ENCODE peak calls at places on chromosome 14, in six cellular contexts. E, A, P, R, H and Y are unnamed samples.

GRCh38 chr14:67502867-67503266 is 14.3 kb upstream of the TMEM229B start:
- DNase-seq in A (no peak), H (no peak), E (no peak), P (no peak), R (no peak), Y (no peak)

GRCh38 chr14:63726499-63726898 is 1.4 kb downstream of the SGPP1 start:
- DNase-seq in E (no peak), R (no peak), A (no peak), P (no peak), H (no peak), Y (no peak)

GRCh38 chr14:45212231-45212630 is 40.8 kb downstream of the MIS18BP1 start:
- DNase-seq in A (peak; percentile 62), R (no peak), H (no peak), P (no peak), E (no peak), Y (no peak)

GRCh38 chr14:80315681-80316080 is 104.4 kb upstream of the DIO2 start:
- DNase-seq in R (peak; percentile 52), H (no peak), E (no peak), P (no peak), A (no peak), Y (no peak)

GRCh38 chr14:100881211-100882025 is 22.1 kb downstream of the RTL1 start:
- DNase-seq in E (no peak), A (no peak), R (no peak), P (no peak), H (no peak), Y (no peak)

GRCh38 chr14:62209287-62209899 is 447.2 kb downstream of the SNAPC1 start:
- DNase-seq in E (peak; percentile 52), R (peak; percentile 26), P (no peak), A (no peak), H (no peak), Y (no peak)

GRCh38 chr14:70934084-70934483 is 26.8 kb downstream of the PCNX1 start:
- DNase-seq in E (no peak), P (no peak), R (no peak), A (no peak), H (no peak), Y (no peak)

GRCh38 chr14:103294091-103294490 is 39.9 kb upstream of the EIF5 start:
- DNase-seq in A (no peak), P (no peak), H (no peak), R (no peak), E (no peak), Y (peak; percentile 5)

GRCh38 chr14:80356413-80356812 is 145.1 kb upstream of the DIO2 start:
- DNase-seq in H (no peak), P (peak; percentile 16), A (peak; percentile 61), E (peak; percentile 48), R (no peak), Y (no peak)

GRCh38 chr14:72756967-72757366 is 136.9 kb downstream of the DPF3 start:
- DNase-seq in A (no peak), P (no peak), E (no peak), H (no peak), R (no peak), Y (peak; percentile 4)

GRCh38 chr14:77979666-77980351 is 179.9 kb downstream of the ADCK1 start:
- DNase-seq in P (no peak), H (no peak), E (no peak), A (peak; percentile 88), R (peak; percentile 7), Y (no peak)

GRCh38 chr14:71029236-71029781 is 122.0 kb downstream of the PCNX1 start:
- DNase-seq in R (no peak), A (no peak), H (no peak), P (no peak), E (no peak), Y (no peak)

GRCh38 chr14:72476657-72477499 is 417.0 kb downstream of the DPF3 start:
- DNase-seq in P (peak; percentile 20), A (peak; percentile 76), E (peak; percentile 87), R (peak; percentile 66), H (no peak), Y (no peak)

GRCh38 chr14:21072102-21072501 is 2.0 kb downstream of the ARHGEF40 start:
- DNase-seq in R (no peak), E (peak; percentile 70), A (no peak), P (peak; percentile 56), H (no peak), Y (no peak)

GRCh38 chr14:105888151-105888550 is 361.8 kb downstream of the TMEM121 start:
- DNase-seq in E (no peak), R (no peak), H (no peak), A (peak; percentile 3), P (no peak), Y (no peak)

GRCh38 chr14:105882626-105883025 is 356.2 kb downstream of the TMEM121 start:
- DNase-seq in P (no peak), R (no peak), A (no peak), H (no peak), E (no peak), Y (no peak)

GRCh38 chr14:105883066-105884005 is 357.0 kb downstream of the TMEM121 start:
- DNase-seq in H (no peak), E (no peak), R (no peak), P (no peak), A (peak; percentile 10), Y (no peak)

GRCh38 chr14:105885561-105886320 is 359.4 kb downstream of the TMEM121 start:
- DNase-seq in P (no peak), R (no peak), A (peak; percentile 20), E (no peak), H (no peak), Y (no peak)

GRCh38 chr14:105884808-105885281 is 358.5 kb downstream of the TMEM121 start:
- DNase-seq in P (no peak), A (peak; percentile 7), E (no peak), R (no peak), H (no peak), Y (no peak)
- H3K36me3 ChIP-seq in P (no peaks in the 10 kb centered on the region), A (no peaks in the 10 kb centered on the region), E (no peaks in the 10 kb centered on the region), R (no peaks in the 10 kb centered on the region), H (no peaks in the 10 kb centered on the region), Y (no peaks in the 10 kb centered on the region)

DNA sequence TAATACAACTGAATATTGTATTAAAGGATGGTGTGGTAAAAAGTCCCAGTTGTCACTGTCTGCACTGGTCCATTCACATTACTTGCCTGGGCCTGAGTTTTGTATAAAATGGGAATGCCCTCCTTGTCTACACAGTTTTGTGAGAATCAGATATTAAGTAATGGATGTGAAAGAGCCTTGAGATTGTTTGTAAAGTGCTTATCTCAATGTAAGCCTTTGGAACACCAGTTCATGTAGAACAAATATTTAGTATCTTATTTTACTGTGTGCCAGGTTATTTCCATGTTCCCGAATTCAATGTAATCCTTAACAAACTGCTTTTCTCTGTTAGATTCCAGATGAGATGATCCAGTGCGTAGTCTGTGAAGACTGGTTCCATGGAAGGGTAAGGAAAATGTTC is 7.5 kb downstream of the UBR7 start:
- DNase-seq in P (no peak), H (no peak), R (no peak), E (no peak), A (no peak), Y (no peak)
- H3K36me3 ChIP-seq in P (peaks cover 7% of the 10 kb centered on the region), H (no peaks in the 10 kb centered on the region), R (peaks cover 3% of the 10 kb centered on the region), E (peaks cover 12% of the 10 kb centered on the region), A (peaks cover 49% of the 10 kb centered on the region), Y (peaks cover 4% of the 10 kb centered on the region)

GRCh38 chr14:54440870-54441868 is at the start of gene CNIH1:
- DNase-seq in P (peak; percentile 97), R (peak; percentile 45), H (peak; percentile 88), A (peak; percentile 97), E (peak; percentile 75), Y (peak; percentile 93)

GRCh38 chr14:54440454-54440853 is 720 bp downstream of the CNIH1 start:
- DNase-seq in P (peak; percentile 8), A (no peak), E (no peak), R (no peak), H (no peak), Y (no peak)

GRCh38 chr14:54440037-54440436 is 1.1 kb downstream of the CNIH1 start:
- DNase-seq in A (no peak), H (no peak), R (no peak), P (no peak), E (no peak), Y (no peak)

GRCh38 chr14:54435500-54435981 is 5.6 kb downstream of the CNIH1 start:
- DNase-seq in E (peak; percentile 53), R (peak; percentile 39), H (no peak), A (no peak), P (peak; percentile 26), Y (no peak)

GRCh38 chr14:54438703-54439102 is 2.5 kb downstream of the CNIH1 start:
- DNase-seq in H (no peak), P (no peak), R (no peak), E (no peak), A (peak; percentile 66), Y (no peak)
- H3K36me3 ChIP-seq in H (no peaks in the 10 kb centered on the region), P (no peaks in the 10 kb centered on the region), R (no peaks in the 10 kb centered on the region), E (no peaks in the 10 kb centered on the region), A (peaks cover 14% of the 10 kb centered on the region), Y (no peaks in the 10 kb centered on the region)

DNA sequence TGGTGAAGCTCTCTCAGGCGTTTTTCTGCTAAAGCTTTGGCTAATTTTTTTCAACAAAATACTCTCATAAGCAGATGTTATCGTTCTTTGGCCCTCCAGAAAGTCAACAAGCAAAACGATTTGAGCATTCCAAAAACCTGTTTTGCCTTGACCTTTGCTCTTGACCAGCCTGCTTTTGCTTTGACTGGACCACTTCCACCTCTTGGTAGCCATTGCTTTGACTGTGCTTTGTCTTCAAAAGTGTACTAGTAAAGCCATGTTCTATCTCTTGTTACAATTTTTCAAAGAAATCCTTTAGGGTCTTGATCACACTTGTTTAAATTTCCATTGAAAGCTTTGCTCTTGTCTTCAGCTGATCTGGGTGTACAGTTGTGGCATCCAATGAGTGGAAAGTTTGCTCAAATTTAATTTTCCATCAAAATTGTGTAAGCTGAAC is 10.7 kb upstream of the ARID4A start:
- DNase-seq in E (no peak), H (no peak), A (no peak), P (no peak), R (no peak), Y (no peak)
- H3K36me3 ChIP-seq in E (peaks cover 45% of the 10 kb centered on the region), H (no peaks in the 10 kb centered on the region), A (peaks cover 95% of the 10 kb centered on the region), P (no peaks in the 10 kb centered on the region), R (peaks cover 5% of the 10 kb centered on the region), Y (no peaks in the 10 kb centered on the region)

DNA sequence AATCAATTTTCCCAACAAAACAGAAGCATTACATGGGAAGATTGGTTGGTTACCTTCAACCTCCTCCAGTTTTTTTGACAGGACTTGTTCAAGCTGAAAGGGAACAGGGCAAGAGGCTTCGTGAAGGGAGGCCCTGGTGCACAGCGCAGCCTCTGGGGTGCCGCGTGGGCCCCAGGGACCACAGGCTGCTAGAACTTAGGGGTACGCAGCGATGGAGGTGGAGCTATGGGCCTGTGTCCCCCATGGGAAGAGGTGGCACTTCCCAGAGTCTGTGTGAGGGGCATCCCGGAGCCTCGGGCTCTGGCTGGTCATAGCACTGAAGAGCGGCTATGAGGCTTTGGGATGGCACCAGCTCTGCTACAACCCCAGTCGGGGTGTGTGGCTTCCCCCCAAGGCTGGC is 22.1 kb upstream of the BTBD6 start:
- DNase-seq in A (no peak), P (no peak), H (no peak), E (no peak), R (no peak), Y (no peak)
- H3K36me3 ChIP-seq in A (peaks cover 42% of the 10 kb centered on the region), P (no peaks in the 10 kb centered on the region), H (peaks cover 5% of the 10 kb centered on the region), E (peaks cover 7% of the 10 kb centered on the region), R (peaks cover 6% of the 10 kb centered on the region), Y (no peaks in the 10 kb centered on the region)

DNA sequence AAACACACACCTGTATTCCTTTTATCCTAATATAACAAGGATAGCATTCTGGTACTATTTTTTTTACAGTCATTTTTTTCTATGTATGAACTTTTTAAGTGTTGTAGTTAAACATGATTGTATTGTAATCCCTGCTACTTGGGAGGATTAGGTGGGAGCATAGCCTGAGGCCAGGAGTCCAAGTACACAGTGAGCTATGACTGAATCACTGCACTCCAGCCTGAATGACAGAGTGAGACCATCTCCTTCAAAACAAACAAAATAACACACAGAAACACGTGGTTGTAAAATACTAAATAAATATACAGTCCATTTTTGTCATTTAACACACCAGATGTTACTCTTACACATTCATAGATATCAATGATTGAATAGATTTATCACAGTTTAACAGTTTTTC is 56.9 kb downstream of the MAP4K5 start:
- DNase-seq in H (no peak), E (no peak), P (peak; percentile 16), R (no peak), A (no peak), Y (no peak)
- H3K36me3 ChIP-seq in H (peaks cover 4% of the 10 kb centered on the region), E (peaks cover 48% of the 10 kb centered on the region), P (no peaks in the 10 kb centered on the region), R (peaks cover 5% of the 10 kb centered on the region), A (peaks cover 53% of the 10 kb centered on the region), Y (peaks cover 8% of the 10 kb centered on the region)